ENCODE peak calls at places on chromosomes 13 and 19, in four cellular contexts. X, N, M and C are unnamed samples.

GRCh38 chr13:46124531-46124966 is 19.7 kb upstream of the CPB2 start:
- DNase-seq in X (no peak), N (no peak), M (no peak), C (no peak)

GRCh38 chr19:14089412-14089661 is 1.2 kb downstream of the SAMD1 start:
- DNase-seq in X (no peak), N (no peak), M (no peak), C (peak)

GRCh38 chr19:19109601-19110000 is 28.7 kb downstream of the TMEM161A start:
- DNase-seq in X (no peak), N (no peak), M (no peak), C (peak)

GRCh38 chr13:30998548-30999140 is 66.2 kb downstream of the TEX26 start:
- DNase-seq in X (no peak), N (no peak), M (peak), C (peak)

GRCh38 chr13:111289251-111289650 is 31.2 kb upstream of the TEX29 start:
- DNase-seq in X (no peak), N (no peak), M (no peak), C (no peak)

GRCh38 chr13:67880916-67881315 is 650.8 kb upstream of the PCDH9 start:
- DNase-seq in X (no peak), N (no peak), M (no peak), C (no peak)

GRCh38 chr13:30807392-30807791 is 72.0 kb downstream of the ALOX5AP start:
- DNase-seq in X (no peak), N (no peak), M (no peak), C (no peak)

GRCh38 chr19:34187011-34187410 is 14.7 kb downstream of the LSM14A start:
- DNase-seq in X (no peak), N (no peak), M (no peak), C (no peak)

GRCh38 chr13:98372886-98373285 is 195.8 kb upstream of the RNF113B start:
- DNase-seq in X (no peak), N (no peak), M (peak), C (no peak)

GRCh38 chr19:28956971-28957370 is 256.0 kb downstream of the UQCRFS1 start:
- DNase-seq in X (no peak), N (no peak), M (no peak), C (no peak)

GRCh38 chr13:108924154-108924940 is 294.9 kb downstream of the MYO16 start:
- DNase-seq in X (no peak), N (no peak), M (no peak), C (peak)

GRCh38 chr13:53782400-53783030 is 753.9 kb downstream of the OLFM4 start:
- DNase-seq in X (peak), N (no peak), M (peak), C (peak)

GRCh38 chr13:24124789-24125476 is 35.6 kb upstream of the SPATA13 start:
- DNase-seq in X (no peak), N (no peak), M (peak), C (no peak)

GRCh38 chr13:52846567-52847321 is 1.7 kb downstream of the PCDH8 start:
- DNase-seq in X (peak), N (no peak), M (peak), C (peak)

GRCh38 chr19:10748924-10749434 is 31.1 kb downstream of the DNM2 start:
- DNase-seq in X (no peak), N (no peak), M (no peak), C (peak)

GRCh38 chr19:33781536-33781935 is 15.1 kb upstream of the KCTD15 start:
- DNase-seq in X (no peak), N (no peak), M (no peak), C (peak)

GRCh38 chr13:53005631-53006030 is 23.0 kb upstream of the OLFM4 start:
- DNase-seq in X (no peak), N (no peak), M (no peak), C (no peak)

GRCh38 chr19:38801359-38802095 is 11.2 kb downstream of the LGALS4 start:
- DNase-seq in X (no peak), N (no peak), M (no peak), C (no peak)

GRCh38 chr13:97879646-97880297 is 73.7 kb upstream of the IPO5 start:
- DNase-seq in X (no peak), N (no peak), M (no peak), C (peak)

GRCh38 chr19:13953021-13953531 is 767 bp downstream of the DCAF15 start:
- DNase-seq in X (no peak), N (no peak), M (no peak), C (peak)

GRCh38 chr13:87052731-87053130 is 618.4 kb upstream of the SLITRK5 start:
- DNase-seq in X (no peak), N (no peak), M (no peak), C (peak)

GRCh38 chr13:102323012-102323411 is 78.8 kb downstream of the FGF14 start:
- DNase-seq in X (no peak), N (no peak), M (no peak), C (no peak)

GRCh38 chr13:45220403-45220802 is 19.6 kb upstream of the KCTD4 start:
- DNase-seq in X (no peak), N (no peak), M (no peak), C (no peak)

GRCh38 chr19:19823916-19824315 is 2.4 kb upstream of the ZNF506 start:
- DNase-seq in X (no peak), N (no peak), M (no peak), C (no peak)

GRCh38 chr13:46057251-46058015 is 4.9 kb upstream of the ZC3H13 start:
- DNase-seq in X (no peak), N (no peak), M (no peak), C (peak)

GRCh38 chr19:51098366-51099069 is 9.7 kb downstream of the CTU1 start:
- DNase-seq in X (no peak), N (peak), M (peak), C (no peak)

GRCh38 chr13:27349458-27349857 is 75.0 kb upstream of the GTF3A start:
- DNase-seq in X (no peak), N (no peak), M (no peak), C (peak)

GRCh38 chr19:18951721-18952281 is 10.8 kb upstream of the HOMER3 start:
- DNase-seq in X (no peak), N (no peak), M (no peak), C (peak)

GRCh38 chr13:59982631-59983382 is 180.9 kb downstream of the DIAPH3 start:
- DNase-seq in X (no peak), N (no peak), M (no peak), C (no peak)

GRCh38 chr13:39016789-39017188 is 21.1 kb downstream of the PROSER1 start:
- DNase-seq in X (no peak), N (no peak), M (peak), C (peak)

GRCh38 chr13:77918391-77919261 is at the start of gene EDNRB:
- DNase-seq in X (no peak), N (no peak), M (peak), C (peak)